ENCODE peak calls at places on chromosomes 3 and 15, in nine cellular contexts. One of them, this sample, is unnamed.
A peak's percentile ranks its signal among the peaks of the same experiment; 100 is the strongest.

GRCh38 chr3:194983121-194983520 is 287.8 kb downstream of the XXYLT1 start:
- DNase-seq in PC-3: no peak
- DNase-seq in suprapubic skin: no peak
- DNase-seq in psoas muscle: no peak
- DNase-seq in fibroblast of the aortic adventitia: no peak
- DNase-seq in adrenal gland: no peak
- DNase-seq in A549: no peak
- DNase-seq in hepatocyte: no peak
- DNase-seq in kidney epithelial cell: no peak
- DNase-seq in this sample: no peak

GRCh38 chr3:161343540-161343939 is 27.8 kb downstream of the SPTSSB start:
- DNase-seq in kidney epithelial cell: no peak
- DNase-seq in fibroblast of the aortic adventitia: no peak
- DNase-seq in PC-3: no peak
- DNase-seq in adrenal gland: no peak
- DNase-seq in suprapubic skin: no peak
- DNase-seq in hepatocyte: no peak
- DNase-seq in psoas muscle: no peak
- DNase-seq in A549: no peak
- DNase-seq in this sample: no peak

GRCh38 chr3:122864498-122864897 is 69.6 kb downstream of the SLC49A4 start:
- DNase-seq in A549: no peak
- DNase-seq in hepatocyte: no peak
- DNase-seq in fibroblast of the aortic adventitia: no peak
- DNase-seq in adrenal gland: no peak
- DNase-seq in kidney epithelial cell: no peak
- DNase-seq in psoas muscle: no peak
- DNase-seq in suprapubic skin: no peak
- DNase-seq in PC-3: no peak
- DNase-seq in this sample: no peak

GRCh38 chr3:169255506-169255905 is 408.0 kb downstream of the MECOM start:
- DNase-seq in kidney epithelial cell: no peak
- DNase-seq in fibroblast of the aortic adventitia: no peak
- DNase-seq in PC-3: no peak
- DNase-seq in psoas muscle: no peak
- DNase-seq in suprapubic skin: no peak
- DNase-seq in adrenal gland: no peak
- DNase-seq in A549: no peak
- DNase-seq in hepatocyte: no peak
- DNase-seq in this sample: no peak

GRCh38 chr3:194772241-194773000 is 86.7 kb downstream of the FAM43A start:
- DNase-seq in A549: no peak
- DNase-seq in suprapubic skin: no peak
- DNase-seq in hepatocyte: no peak
- DNase-seq in fibroblast of the aortic adventitia: no peak
- DNase-seq in kidney epithelial cell: no peak
- DNase-seq in adrenal gland: no peak
- DNase-seq in PC-3: no peak
- DNase-seq in psoas muscle: no peak
- DNase-seq in this sample: no peak

GRCh38 chr3:111652492-111653180 is 57.5 kb upstream of the ZBED2 start:
- DNase-seq in fibroblast of the aortic adventitia: no peak
- DNase-seq in hepatocyte: no peak
- DNase-seq in kidney epithelial cell: no peak
- DNase-seq in adrenal gland: no peak
- DNase-seq in PC-3: no peak
- DNase-seq in psoas muscle: no peak
- DNase-seq in suprapubic skin: no peak
- DNase-seq in A549: no peak
- DNase-seq in this sample: no peak

GRCh38 chr3:6571448-6571847 is 289.5 kb upstream of the GRM7 start:
- DNase-seq in suprapubic skin: no peak
- DNase-seq in adrenal gland: no peak
- DNase-seq in kidney epithelial cell: no peak
- DNase-seq in psoas muscle: no peak
- DNase-seq in fibroblast of the aortic adventitia: no peak
- DNase-seq in A549: no peak
- DNase-seq in PC-3: no peak
- DNase-seq in hepatocyte: peak; percentile 4
- DNase-seq in this sample: no peak

GRCh38 chr3:155891341-155891740 is 20.9 kb downstream of the GMPS start:
- DNase-seq in adrenal gland: peak; percentile 24
- DNase-seq in fibroblast of the aortic adventitia: no peak
- DNase-seq in PC-3: no peak
- DNase-seq in psoas muscle: no peak
- DNase-seq in hepatocyte: no peak
- DNase-seq in kidney epithelial cell: no peak
- DNase-seq in suprapubic skin: no peak
- DNase-seq in A549: no peak
- DNase-seq in this sample: peak; percentile 33

GRCh38 chr3:181017690-181018089 is 28.2 kb upstream of the DNAJC19 start:
- DNase-seq in suprapubic skin: no peak
- DNase-seq in A549: no peak
- DNase-seq in adrenal gland: no peak
- DNase-seq in fibroblast of the aortic adventitia: no peak
- DNase-seq in kidney epithelial cell: no peak
- DNase-seq in hepatocyte: no peak
- DNase-seq in PC-3: no peak
- DNase-seq in psoas muscle: no peak
- DNase-seq in this sample: no peak

GRCh38 chr3:18425641-18426403 is 683 bp upstream of the SATB1 start:
- DNase-seq in PC-3: peak; percentile 41
- DNase-seq in psoas muscle: peak; percentile 49
- DNase-seq in kidney epithelial cell: no peak
- DNase-seq in adrenal gland: no peak
- DNase-seq in suprapubic skin: peak; percentile 68
- DNase-seq in hepatocyte: peak; percentile 78
- DNase-seq in A549: no peak
- DNase-seq in fibroblast of the aortic adventitia: no peak
- DNase-seq in this sample: no peak

GRCh38 chr15:40420793-40421192 is 15.2 kb downstream of the IVD start:
- DNase-seq in kidney epithelial cell: no peak
- DNase-seq in psoas muscle: no peak
- DNase-seq in hepatocyte: no peak
- DNase-seq in suprapubic skin: no peak
- DNase-seq in A549: no peak
- DNase-seq in adrenal gland: no peak
- DNase-seq in PC-3: peak; percentile 96
- DNase-seq in fibroblast of the aortic adventitia: no peak
- DNase-seq in this sample: no peak

GRCh38 chr3:13077431-13078157 is 4.4 kb upstream of the IQSEC1 start:
- DNase-seq in fibroblast of the aortic adventitia: peak; percentile 23
- DNase-seq in A549: no peak
- DNase-seq in kidney epithelial cell: no peak
- DNase-seq in adrenal gland: peak; percentile 83
- DNase-seq in suprapubic skin: no peak
- DNase-seq in psoas muscle: peak; percentile 71
- DNase-seq in hepatocyte: no peak
- DNase-seq in PC-3: no peak
- DNase-seq in this sample: peak; percentile 19

GRCh38 chr3:160133757-160134156 is 91.5 kb upstream of the C3orf80 start:
- DNase-seq in PC-3: peak; percentile 62
- DNase-seq in psoas muscle: no peak
- DNase-seq in kidney epithelial cell: no peak
- DNase-seq in adrenal gland: no peak
- DNase-seq in hepatocyte: no peak
- DNase-seq in fibroblast of the aortic adventitia: no peak
- DNase-seq in A549: peak; percentile 66
- DNase-seq in suprapubic skin: no peak
- DNase-seq in this sample: no peak

GRCh38 chr15:88982304-88982945 is 69.2 kb upstream of the MFGE8 start:
- DNase-seq in hepatocyte: peak; percentile 54
- DNase-seq in kidney epithelial cell: no peak
- DNase-seq in psoas muscle: peak; percentile 74
- DNase-seq in fibroblast of the aortic adventitia: peak; percentile 87
- DNase-seq in PC-3: peak; percentile 93
- DNase-seq in suprapubic skin: peak; percentile 75
- DNase-seq in A549: peak; percentile 86
- DNase-seq in adrenal gland: peak; percentile 94
- DNase-seq in this sample: peak; percentile 96

GRCh38 chr15:64634576-64635485 is 140.6 kb downstream of the RBPMS2 start:
- DNase-seq in adrenal gland: no peak
- DNase-seq in psoas muscle: no peak
- DNase-seq in A549: peak; percentile 59
- DNase-seq in suprapubic skin: no peak
- DNase-seq in fibroblast of the aortic adventitia: no peak
- DNase-seq in PC-3: no peak
- DNase-seq in hepatocyte: peak; percentile 50
- DNase-seq in kidney epithelial cell: peak; percentile 80
- DNase-seq in this sample: no peak

GRCh38 chr3:184710870-184711365 is 946 bp downstream of the MAGEF1 start:
- DNase-seq in kidney epithelial cell: no peak
- DNase-seq in adrenal gland: no peak
- DNase-seq in psoas muscle: no peak
- DNase-seq in A549: peak; percentile 11
- DNase-seq in suprapubic skin: no peak
- DNase-seq in PC-3: no peak
- DNase-seq in fibroblast of the aortic adventitia: peak; percentile 32
- DNase-seq in hepatocyte: no peak
- DNase-seq in this sample: no peak

GRCh38 chr3:43733459-43734384 is 43.0 kb downstream of the ABHD5 start:
- DNase-seq in A549: no peak
- DNase-seq in PC-3: no peak
- DNase-seq in adrenal gland: peak; percentile 89
- DNase-seq in psoas muscle: peak; percentile 40
- DNase-seq in suprapubic skin: no peak
- DNase-seq in kidney epithelial cell: no peak
- DNase-seq in hepatocyte: no peak
- DNase-seq in fibroblast of the aortic adventitia: peak; percentile 89
- DNase-seq in this sample: peak; percentile 63

GRCh38 chr3:172388412-172389078 is 59.7 kb downstream of the GHSR start:
- DNase-seq in PC-3: no peak
- DNase-seq in A549: no peak
- DNase-seq in kidney epithelial cell: no peak
- DNase-seq in adrenal gland: no peak
- DNase-seq in fibroblast of the aortic adventitia: no peak
- DNase-seq in hepatocyte: no peak
- DNase-seq in psoas muscle: no peak
- DNase-seq in suprapubic skin: no peak
- DNase-seq in this sample: no peak

GRCh38 chr15:92942706-92943105 is 42.6 kb downstream of the CHD2 start:
- DNase-seq in psoas muscle: no peak
- DNase-seq in hepatocyte: no peak
- DNase-seq in PC-3: no peak
- DNase-seq in suprapubic skin: no peak
- DNase-seq in adrenal gland: no peak
- DNase-seq in A549: no peak
- DNase-seq in kidney epithelial cell: no peak
- DNase-seq in fibroblast of the aortic adventitia: no peak
- DNase-seq in this sample: no peak

DNA sequence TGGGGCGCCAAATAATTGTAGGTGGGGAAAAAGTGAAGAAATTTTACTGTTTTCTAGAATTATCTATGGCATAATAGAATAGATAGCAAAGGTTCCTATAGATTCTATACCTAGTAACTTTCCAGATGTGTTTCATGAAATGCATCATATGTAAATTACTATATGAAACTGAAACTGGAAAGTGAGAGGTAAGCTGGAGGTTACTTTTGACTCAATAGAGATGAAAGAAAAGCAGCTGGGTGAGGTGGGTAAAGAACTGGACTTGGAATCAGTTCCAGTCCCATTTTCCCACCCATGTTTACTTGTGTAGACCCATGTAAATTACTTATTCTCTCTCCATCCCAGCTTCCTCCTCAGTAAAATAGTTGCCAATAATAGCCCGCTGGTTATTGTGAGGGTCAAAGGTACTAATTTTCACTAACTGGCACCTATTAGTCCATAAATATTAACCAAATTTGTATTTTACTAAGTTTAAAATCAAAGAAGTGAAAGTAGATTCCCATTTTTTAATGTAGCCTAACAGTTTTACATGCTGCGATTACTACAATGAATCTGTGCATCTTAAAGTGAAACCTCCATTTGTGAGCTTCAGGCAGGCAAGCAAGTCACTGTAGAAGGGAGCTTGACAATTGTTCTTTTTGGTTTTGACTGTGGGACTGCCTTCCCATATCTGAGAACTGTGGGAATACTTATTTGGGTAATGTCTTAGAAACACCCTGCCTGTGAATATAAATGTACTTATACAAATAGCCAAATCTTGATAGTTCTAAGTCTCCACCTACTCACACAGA is 312.1 kb downstream of the SLC9A9 start:
- DNase-seq in kidney epithelial cell: no peak
- DNase-seq in adrenal gland: no peak
- DNase-seq in suprapubic skin: no peak
- DNase-seq in PC-3: no peak
- DNase-seq in hepatocyte: no peak
- DNase-seq in fibroblast of the aortic adventitia: no peak
- DNase-seq in A549: no peak
- DNase-seq in psoas muscle: no peak
- DNase-seq in this sample: peak; percentile 23
- H3K4me3 ChIP-seq in kidney epithelial cell: no peak overlapping the region
- H3K4me3 ChIP-seq in adrenal gland: no peak overlapping the region
- H3K4me3 ChIP-seq in suprapubic skin: no peak overlapping the region
- H3K4me3 ChIP-seq in PC-3: no peak overlapping the region
- H3K4me3 ChIP-seq in hepatocyte: no peak overlapping the region
- H3K4me3 ChIP-seq in fibroblast of the aortic adventitia: no peak overlapping the region
- H3K4me3 ChIP-seq in A549: no peak overlapping the region
- H3K4me3 ChIP-seq in psoas muscle: no peak overlapping the region
- H3K4me3 ChIP-seq in this sample: no peak overlapping the region

GRCh38 chr3:124850633-124851032 is 36.5 kb downstream of the ITGB5 start:
- DNase-seq in kidney epithelial cell: no peak
- DNase-seq in hepatocyte: no peak
- DNase-seq in PC-3: no peak
- DNase-seq in A549: no peak
- DNase-seq in adrenal gland: peak; percentile 67
- DNase-seq in suprapubic skin: no peak
- DNase-seq in psoas muscle: peak; percentile 51
- DNase-seq in fibroblast of the aortic adventitia: peak; percentile 68
- DNase-seq in this sample: peak; percentile 55
- TF ChIP-seq CTCF in kidney epithelial cell: no peak
- TF ChIP-seq CTCF in hepatocyte: no peak
- TF ChIP-seq CTCF in PC-3: no peak
- TF ChIP-seq CTCF in A549: no peak
- TF ChIP-seq CTCF in adrenal gland: no peak
- TF ChIP-seq CTCF in suprapubic skin: no peak
- TF ChIP-seq CTCF in psoas muscle: no peak
- TF ChIP-seq CTCF in fibroblast of the aortic adventitia: no peak
- TF ChIP-seq CTCF in this sample: peak; percentile 7

DNA sequence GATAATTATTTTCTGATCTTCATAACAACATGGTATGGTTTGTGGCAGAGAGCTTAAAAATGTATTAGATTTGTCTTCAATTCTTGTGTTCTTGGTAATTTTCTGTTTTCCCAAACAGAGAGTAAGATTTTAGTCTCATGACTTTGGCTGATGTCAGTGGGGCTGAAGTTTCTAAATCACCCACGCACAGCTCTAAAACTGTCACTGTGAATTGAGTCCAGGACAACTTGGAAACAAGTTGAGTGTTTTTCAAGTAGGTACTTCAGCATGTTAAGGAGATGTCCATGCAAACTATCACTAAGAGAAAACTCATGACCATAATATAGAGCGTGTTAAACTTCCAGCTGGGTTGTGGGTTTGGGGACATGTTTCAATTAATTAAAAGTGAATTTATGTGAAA is 90.0 kb downstream of the KLHL25 start:
- DNase-seq in hepatocyte: no peak
- DNase-seq in kidney epithelial cell: no peak
- DNase-seq in psoas muscle: no peak
- DNase-seq in PC-3: no peak
- DNase-seq in suprapubic skin: no peak
- DNase-seq in adrenal gland: no peak
- DNase-seq in fibroblast of the aortic adventitia: peak; percentile 53
- DNase-seq in A549: no peak
- DNase-seq in this sample: peak; percentile 68
- H3K4me3 ChIP-seq in hepatocyte: no peak overlapping the region
- H3K4me3 ChIP-seq in kidney epithelial cell: no peak overlapping the region
- H3K4me3 ChIP-seq in psoas muscle: no peak overlapping the region
- H3K4me3 ChIP-seq in PC-3: no peak overlapping the region
- H3K4me3 ChIP-seq in suprapubic skin: no peak overlapping the region
- H3K4me3 ChIP-seq in adrenal gland: no peak overlapping the region
- H3K4me3 ChIP-seq in fibroblast of the aortic adventitia: no peak overlapping the region
- H3K4me3 ChIP-seq in A549: no peak overlapping the region
- H3K4me3 ChIP-seq in this sample: no peak overlapping the region

GRCh38 chr15:78302579-78302978 is 3.2 kb upstream of the SKIC8 start:
- DNase-seq in adrenal gland: no peak
- DNase-seq in PC-3: peak; percentile 67
- DNase-seq in psoas muscle: no peak
- DNase-seq in kidney epithelial cell: no peak
- DNase-seq in A549: no peak
- DNase-seq in hepatocyte: no peak
- DNase-seq in suprapubic skin: no peak
- DNase-seq in fibroblast of the aortic adventitia: peak; percentile 88
- DNase-seq in this sample: peak; percentile 91
- TF ChIP-seq CTCF in adrenal gland: no peak
- TF ChIP-seq CTCF in PC-3: no peak
- TF ChIP-seq CTCF in psoas muscle: no peak
- TF ChIP-seq CTCF in kidney epithelial cell: no peak
- TF ChIP-seq CTCF in A549: no peak
- TF ChIP-seq CTCF in hepatocyte: no peak
- TF ChIP-seq CTCF in suprapubic skin: no peak
- TF ChIP-seq CTCF in fibroblast of the aortic adventitia: no peak
- TF ChIP-seq CTCF in this sample: no peak